ENCODE peak calls at places on chromosomes 11 and 22, in five cellular contexts. A, I, Y, G and V are unnamed samples.

GRCh38 chr11:30926130-30926529 is 340.0 kb upstream of the MPPED2 start:
- DNase-seq in A (no peak), I (no peak), Y (no peak), G (no peak), V (no peak)

GRCh38 chr11:86108890-86109638 is 40.2 kb upstream of the PICALM start:
- DNase-seq in A (no peak), I (no peak), Y (no peak), G (no peak), V (no peak)

GRCh38 chr22:24421428-24421931 is 5.9 kb upstream of the ADORA2A start:
- DNase-seq in A (no peak), I (peak; percentile 24), Y (no peak), G (peak; percentile 84), V (peak; percentile 91)

GRCh38 chr22:29799217-29799680 is 32.1 kb downstream of the UQCR10 start:
- DNase-seq in A (no peak), I (peak; percentile 96), Y (peak; percentile 98), G (no peak), V (no peak)

GRCh38 chr22:27663031-27663367 is 138.6 kb downstream of the MN1 start:
- DNase-seq in A (no peak), I (no peak), Y (no peak), G (no peak), V (no peak)

GRCh38 chr22:21943571-21944448 is 8.8 kb downstream of the PPM1F start:
- DNase-seq in A (no peak), I (no peak), Y (no peak), G (no peak), V (no peak)

GRCh38 chr11:7651140-7651551 is 22.2 kb downstream of the CYB5R2 start:
- DNase-seq in A (no peak), I (no peak), Y (no peak), G (no peak), V (no peak)

GRCh38 chr22:39234157-39234793 is 10.5 kb downstream of the PDGFB start:
- DNase-seq in A (peak; percentile 63), I (peak; percentile 71), Y (peak; percentile 66), G (peak; percentile 59), V (no peak)

GRCh38 chr11:73384871-73385692 is 8.9 kb downstream of the RELT start:
- DNase-seq in A (no peak), I (peak; percentile 32), Y (peak; percentile 65), G (no peak), V (no peak)

GRCh38 chr11:94933225-94934130 is 39.9 kb downstream of the CWC15 start:
- DNase-seq in A (no peak), I (peak; percentile 75), Y (peak; percentile 94), G (no peak), V (no peak)

GRCh38 chr11:115185931-115186330 is 318.3 kb downstream of the CADM1 start:
- DNase-seq in A (no peak), I (no peak), Y (no peak), G (no peak), V (no peak)

GRCh38 chr11:13051257-13051656 is 42.1 kb downstream of the RASSF10 start:
- DNase-seq in A (no peak), I (peak; percentile 31), Y (no peak), G (no peak), V (no peak)
- H2BK12ac ChIP-seq in A (no peak overlapping the region), I (no peak overlapping the region), Y (no peak overlapping the region), G (no peak overlapping the region), V (no peak overlapping the region)

GRCh38 chr11:64237484-64237951 is 3.1 kb downstream of the VEGFB start:
- DNase-seq in A (no peak), I (no peak), Y (no peak), G (no peak), V (no peak)

GRCh38 chr11:64238076-64238475 is 2.8 kb upstream of the FKBP2 start:
- DNase-seq in A (no peak), I (no peak), Y (no peak), G (no peak), V (no peak)

GRCh38 chr11:64234840-64235379 is 526 bp downstream of the VEGFB start:
- DNase-seq in A (no peak), I (no peak), Y (peak; percentile 20), G (peak; percentile 70), V (no peak)

GRCh38 chr11:64233913-64234839 is at the start of gene VEGFB:
- DNase-seq in A (no peak), I (peak; percentile 74), Y (peak; percentile 58), G (peak; percentile 75), V (no peak)

DNA sequence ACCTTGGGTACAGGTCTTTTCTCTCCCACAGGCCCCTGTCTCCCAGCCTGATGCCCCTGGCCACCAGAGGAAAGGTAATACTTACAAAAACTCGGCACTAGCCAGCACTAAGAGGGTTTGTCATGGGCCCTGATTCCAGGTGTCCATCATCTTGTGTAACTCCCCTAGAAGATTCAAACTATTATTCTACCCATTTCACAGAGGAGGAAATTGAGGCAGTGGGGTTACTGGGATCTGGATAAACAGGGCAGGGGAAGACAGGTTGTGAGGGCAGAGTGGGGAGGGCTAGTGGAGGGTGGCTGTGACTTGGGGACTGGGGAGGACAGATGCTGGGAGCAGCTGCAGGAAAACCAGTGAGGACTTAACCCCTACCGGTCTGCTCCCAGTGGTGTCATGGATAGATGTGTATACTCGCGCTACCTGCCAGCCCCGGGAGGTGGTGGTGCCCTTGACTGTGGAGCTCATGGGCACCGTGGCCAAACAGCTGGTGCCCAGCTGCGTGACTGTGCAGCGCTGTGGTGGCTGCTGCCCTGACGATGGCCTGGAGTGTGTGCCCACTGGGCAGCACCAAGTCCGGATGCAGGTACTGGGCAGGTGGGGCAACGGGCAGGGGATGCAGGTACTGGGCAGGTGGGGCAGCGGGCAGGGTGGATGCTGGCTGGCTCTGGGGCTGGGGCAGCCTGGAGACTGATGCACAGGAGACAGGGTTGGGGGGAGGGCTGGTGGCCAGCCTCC is 1.2 kb downstream of the VEGFB start:
- DNase-seq in A (no peak), I (no peak), Y (no peak), G (no peak), V (no peak)
- H2AK5ac ChIP-seq in A (peak overlapping the region; percentile 90), I (no peak overlapping the region), Y (no peak overlapping the region), G (no peak overlapping the region), V (no peak overlapping the region)

GRCh38 chr11:130674686-130675085 is 226.2 kb downstream of the ADAMTS15 start:
- DNase-seq in A (no peak), I (no peak), Y (peak; percentile 59), G (no peak), V (no peak)

GRCh38 chr11:130672911-130673310 is 224.5 kb downstream of the ADAMTS15 start:
- DNase-seq in A (no peak), I (peak; percentile 74), Y (no peak), G (no peak), V (no peak)

GRCh38 chr11:130675456-130675855 is 227.0 kb downstream of the ADAMTS15 start:
- DNase-seq in A (no peak), I (no peak), Y (peak; percentile 90), G (no peak), V (no peak)

GRCh38 chr11:130671801-130672700 is 223.6 kb downstream of the ADAMTS15 start:
- DNase-seq in A (peak; percentile 23), I (peak; percentile 73), Y (peak; percentile 98), G (no peak), V (no peak)

GRCh38 chr11:130673698-130674097 is 225.3 kb downstream of the ADAMTS15 start:
- DNase-seq in A (no peak), I (no peak), Y (no peak), G (no peak), V (no peak)
- H2AFZ ChIP-seq in A (no peak overlapping the region), I (no peak overlapping the region), Y (no peak overlapping the region), G (no peak overlapping the region), V (no peak overlapping the region)

DNA sequence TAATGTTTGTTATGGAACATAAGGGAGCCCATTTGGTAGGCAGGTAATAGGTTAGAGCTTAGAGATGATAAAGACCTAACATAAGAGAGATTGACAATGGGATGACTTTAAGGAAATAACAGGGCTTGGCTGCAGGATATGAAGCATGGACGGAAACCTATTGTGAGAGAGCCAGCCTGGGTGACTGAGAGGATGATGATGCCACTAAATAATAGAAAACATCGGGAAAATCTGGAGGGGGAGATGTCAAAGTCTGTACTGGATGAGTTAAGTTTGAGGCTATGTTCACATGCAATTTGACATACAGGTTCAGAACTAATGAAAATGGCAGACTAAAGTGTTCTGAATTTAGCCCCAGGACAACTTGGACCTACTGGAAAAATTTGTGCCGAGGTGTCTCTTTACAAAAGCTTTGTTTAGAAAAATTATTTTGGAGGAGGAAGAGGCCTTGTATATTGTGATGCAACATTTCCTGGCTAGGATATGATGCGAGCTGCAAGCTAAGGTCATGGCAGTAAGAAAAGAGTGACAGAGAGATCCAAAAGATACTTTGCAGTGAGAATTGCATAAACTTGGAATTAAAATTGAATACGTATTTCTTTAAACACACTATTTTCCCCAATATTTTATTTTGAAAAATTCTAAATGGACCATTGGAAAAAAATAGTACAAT is 339.3 kb upstream of the PLET1 start:
- DNase-seq in A (no peak), I (no peak), Y (no peak), G (no peak), V (no peak)
- H2BK12ac ChIP-seq in A (no peak overlapping the region), I (no peak overlapping the region), Y (no peak overlapping the region), G (no peak overlapping the region), V (no peak overlapping the region)

DNA sequence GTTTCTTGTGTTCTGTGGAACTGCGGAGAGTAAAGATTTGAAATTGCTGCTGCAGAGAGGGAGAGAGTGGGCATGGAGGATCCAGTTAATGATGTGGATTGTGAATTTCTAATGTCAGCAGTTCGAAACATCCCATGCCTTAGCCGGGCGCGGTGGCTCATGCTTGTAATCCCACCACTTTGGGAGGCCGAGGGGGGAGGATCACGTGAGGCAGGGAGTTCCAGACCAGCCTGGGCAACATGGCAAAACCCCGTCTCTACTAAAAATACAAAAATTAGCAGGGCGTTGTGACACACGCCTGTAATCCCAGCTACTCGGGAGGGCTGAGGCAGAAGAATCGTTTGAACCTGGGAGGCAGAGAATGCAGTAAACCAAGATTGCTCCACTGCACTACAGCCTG is 1.1 kb upstream of the CAVIN3 start:
- DNase-seq in A (no peak), I (no peak), Y (no peak), G (no peak), V (no peak)
- H2AK5ac ChIP-seq in A (no peak overlapping the region), I (no peak overlapping the region), Y (peak overlapping the region; percentile 33), G (no peak overlapping the region), V (no peak overlapping the region)

GRCh38 chr11:61693897-61694840 is 14.0 kb downstream of the DAGLA start:
- DNase-seq in A (no peak), I (no peak), Y (no peak), G (no peak), V (no peak)

GRCh38 chr11:61697093-61697492 is 16.9 kb downstream of the DAGLA start:
- DNase-seq in A (no peak), I (peak; percentile 89), Y (no peak), G (no peak), V (no peak)

GRCh38 chr11:61696602-61697001 is 16.4 kb downstream of the DAGLA start:
- DNase-seq in A (no peak), I (no peak), Y (no peak), G (no peak), V (no peak)

GRCh38 chr11:61695917-61696316 is 15.7 kb downstream of the DAGLA start:
- DNase-seq in A (no peak), I (peak; percentile 61), Y (peak; percentile 83), G (peak; percentile 63), V (no peak)

DNA sequence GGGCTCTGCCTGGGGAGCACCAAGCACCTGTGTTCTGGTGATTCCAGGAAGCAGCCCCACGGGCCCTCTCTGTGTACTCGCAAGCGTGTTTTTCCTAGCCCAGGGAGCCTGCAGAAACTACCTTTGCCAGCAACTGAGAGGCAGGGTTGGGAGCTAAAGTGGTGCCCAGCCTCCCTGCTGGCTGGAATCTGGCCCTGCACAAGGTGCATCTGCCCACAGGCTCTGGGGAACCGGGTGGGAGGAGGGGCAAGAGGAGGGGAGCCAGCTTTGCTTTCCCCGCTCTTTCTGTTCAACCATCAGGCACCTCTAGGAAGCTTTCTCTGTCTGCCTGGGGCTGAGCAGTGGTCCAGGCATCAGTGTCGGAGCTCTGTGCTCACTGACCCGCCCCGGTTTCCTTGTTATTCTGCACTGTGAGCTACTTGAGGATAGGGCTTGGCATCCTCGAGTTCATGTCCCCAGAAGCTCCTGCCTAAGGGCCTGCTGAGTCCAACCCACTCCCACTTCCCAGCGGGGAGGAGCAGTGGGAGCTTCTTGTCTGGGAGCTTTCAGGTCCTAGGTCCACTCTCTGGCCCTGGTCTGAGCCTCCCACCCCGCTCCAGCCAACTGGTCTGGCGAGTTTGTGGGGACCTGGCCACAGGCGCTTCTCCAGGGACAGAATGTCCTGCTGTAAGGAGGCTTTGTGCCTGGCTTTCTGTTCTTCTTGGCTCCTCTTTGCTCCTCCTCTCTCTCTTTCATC is 14.9 kb downstream of the DAGLA start:
- DNase-seq in A (no peak), I (peak; percentile 13), Y (no peak), G (no peak), V (peak; percentile 70)
- H2AFZ ChIP-seq in A (peak overlapping the region; percentile 37), I (peak overlapping the region; percentile 21), Y (no peak overlapping the region), G (no peak overlapping the region), V (no peak overlapping the region)